ENCODE peak calls at places on chromosomes 13 and 19, in five cellular contexts. One of them, this sample, is unnamed.
A peak's percentile ranks its signal among the peaks of the same experiment; 100 is the strongest.

GRCh38 chr13:103328899-103329298 is 262.7 kb upstream of the SLC10A2 start:
- DNase-seq in naive thymus-derived CD8-positive, alpha-beta T cell: no peak
- DNase-seq in activated CD8-positive, alpha-beta T cell treated with anti-CD3 and anti-CD28 coated beads for 36 hours: no peak
- DNase-seq in endothelial cell: no peak
- DNase-seq in GM03348: no peak
- DNase-seq in this sample: no peak

GRCh38 chr19:1168877-1169791 is 4.9 kb downstream of the SBNO2 start:
- DNase-seq in naive thymus-derived CD8-positive, alpha-beta T cell: no peak
- DNase-seq in activated CD8-positive, alpha-beta T cell treated with anti-CD3 and anti-CD28 coated beads for 36 hours: no peak
- DNase-seq in endothelial cell: no peak
- DNase-seq in GM03348: peak; percentile 56
- DNase-seq in this sample: peak; percentile 70

GRCh38 chr19:19468424-19469050 is 46.8 kb downstream of the TSSK6 start:
- DNase-seq in naive thymus-derived CD8-positive, alpha-beta T cell: no peak
- DNase-seq in activated CD8-positive, alpha-beta T cell treated with anti-CD3 and anti-CD28 coated beads for 36 hours: no peak
- DNase-seq in endothelial cell: no peak
- DNase-seq in GM03348: no peak
- DNase-seq in this sample: no peak

GRCh38 chr13:23578411-23579071 is 8.3 kb downstream of the TNFRSF19 start:
- DNase-seq in naive thymus-derived CD8-positive, alpha-beta T cell: no peak
- DNase-seq in activated CD8-positive, alpha-beta T cell treated with anti-CD3 and anti-CD28 coated beads for 36 hours: peak; percentile 72
- DNase-seq in endothelial cell: peak; percentile 70
- DNase-seq in GM03348: peak; percentile 86
- DNase-seq in this sample: peak; percentile 88

GRCh38 chr19:38851622-38852230 is 1.9 kb upstream of the HNRNPL start:
- DNase-seq in naive thymus-derived CD8-positive, alpha-beta T cell: peak; percentile 81
- DNase-seq in activated CD8-positive, alpha-beta T cell treated with anti-CD3 and anti-CD28 coated beads for 36 hours: peak; percentile 94
- DNase-seq in endothelial cell: peak; percentile 95
- DNase-seq in GM03348: peak; percentile 93
- DNase-seq in this sample: peak; percentile 98

GRCh38 chr19:44974809-44975347 is 19.7 kb downstream of the CLPTM1 start:
- DNase-seq in naive thymus-derived CD8-positive, alpha-beta T cell: no peak
- DNase-seq in activated CD8-positive, alpha-beta T cell treated with anti-CD3 and anti-CD28 coated beads for 36 hours: no peak
- DNase-seq in endothelial cell: no peak
- DNase-seq in GM03348: no peak
- DNase-seq in this sample: no peak

GRCh38 chr19:16820056-16820455 is 9.1 kb upstream of the SIN3B start:
- DNase-seq in naive thymus-derived CD8-positive, alpha-beta T cell: no peak
- DNase-seq in activated CD8-positive, alpha-beta T cell treated with anti-CD3 and anti-CD28 coated beads for 36 hours: no peak
- DNase-seq in endothelial cell: no peak
- DNase-seq in GM03348: no peak
- DNase-seq in this sample: no peak

GRCh38 chr13:40793339-40793738 is 3.9 kb downstream of the SLC25A15 start:
- DNase-seq in naive thymus-derived CD8-positive, alpha-beta T cell: no peak
- DNase-seq in activated CD8-positive, alpha-beta T cell treated with anti-CD3 and anti-CD28 coated beads for 36 hours: no peak
- DNase-seq in endothelial cell: no peak
- DNase-seq in GM03348: no peak
- DNase-seq in this sample: no peak

GRCh38 chr19:46728693-46729339 is 11.9 kb upstream of the PRKD2 start:
- DNase-seq in naive thymus-derived CD8-positive, alpha-beta T cell: peak; percentile 84
- DNase-seq in activated CD8-positive, alpha-beta T cell treated with anti-CD3 and anti-CD28 coated beads for 36 hours: peak; percentile 88
- DNase-seq in endothelial cell: peak; percentile 89
- DNase-seq in GM03348: peak; percentile 89
- DNase-seq in this sample: peak; percentile 84

GRCh38 chr13:94601446-94602431 is at the start of gene GPR180:
- DNase-seq in naive thymus-derived CD8-positive, alpha-beta T cell: peak; percentile 81
- DNase-seq in activated CD8-positive, alpha-beta T cell treated with anti-CD3 and anti-CD28 coated beads for 36 hours: peak; percentile 97
- DNase-seq in endothelial cell: peak; percentile 87
- DNase-seq in GM03348: peak; percentile 98
- DNase-seq in this sample: peak; percentile 95

GRCh38 chr19:47598407-47599349 is 10.3 kb upstream of the BICRA start:
- DNase-seq in naive thymus-derived CD8-positive, alpha-beta T cell: no peak
- DNase-seq in activated CD8-positive, alpha-beta T cell treated with anti-CD3 and anti-CD28 coated beads for 36 hours: no peak
- DNase-seq in endothelial cell: no peak
- DNase-seq in GM03348: peak; percentile 93
- DNase-seq in this sample: no peak

GRCh38 chr19:8616861-8617260 is 6.3 kb upstream of the ADAMTS10 start:
- DNase-seq in naive thymus-derived CD8-positive, alpha-beta T cell: no peak
- DNase-seq in activated CD8-positive, alpha-beta T cell treated with anti-CD3 and anti-CD28 coated beads for 36 hours: no peak
- DNase-seq in endothelial cell: no peak
- DNase-seq in GM03348: no peak
- DNase-seq in this sample: no peak

GRCh38 chr13:40319699-40320586 is 346.5 kb downstream of the FOXO1 start:
- DNase-seq in naive thymus-derived CD8-positive, alpha-beta T cell: no peak
- DNase-seq in activated CD8-positive, alpha-beta T cell treated with anti-CD3 and anti-CD28 coated beads for 36 hours: peak; percentile 43
- DNase-seq in endothelial cell: no peak
- DNase-seq in GM03348: no peak
- DNase-seq in this sample: no peak

GRCh38 chr19:39370735-39371134 is 20.2 kb downstream of the PAF1 start:
- DNase-seq in naive thymus-derived CD8-positive, alpha-beta T cell: no peak
- DNase-seq in activated CD8-positive, alpha-beta T cell treated with anti-CD3 and anti-CD28 coated beads for 36 hours: no peak
- DNase-seq in endothelial cell: no peak
- DNase-seq in GM03348: no peak
- DNase-seq in this sample: no peak

GRCh38 chr13:21075303-21076264 is 14.2 kb upstream of the LATS2 start:
- DNase-seq in naive thymus-derived CD8-positive, alpha-beta T cell: no peak
- DNase-seq in activated CD8-positive, alpha-beta T cell treated with anti-CD3 and anti-CD28 coated beads for 36 hours: peak; percentile 39
- DNase-seq in endothelial cell: peak; percentile 75
- DNase-seq in GM03348: peak; percentile 31
- DNase-seq in this sample: peak; percentile 77

GRCh38 chr19:12773571-12773970 is 1.8 kb downstream of the HOOK2 start:
- DNase-seq in naive thymus-derived CD8-positive, alpha-beta T cell: no peak
- DNase-seq in activated CD8-positive, alpha-beta T cell treated with anti-CD3 and anti-CD28 coated beads for 36 hours: no peak
- DNase-seq in endothelial cell: no peak
- DNase-seq in GM03348: no peak
- DNase-seq in this sample: no peak

GRCh38 chr13:113819341-113819730 is 44.5 kb downstream of the GAS6 start:
- DNase-seq in naive thymus-derived CD8-positive, alpha-beta T cell: no peak
- DNase-seq in activated CD8-positive, alpha-beta T cell treated with anti-CD3 and anti-CD28 coated beads for 36 hours: no peak
- DNase-seq in endothelial cell: no peak
- DNase-seq in GM03348: no peak
- DNase-seq in this sample: no peak

GRCh38 chr13:30832845-30833332 is 73.2 kb upstream of the MEDAG start:
- DNase-seq in naive thymus-derived CD8-positive, alpha-beta T cell: no peak
- DNase-seq in activated CD8-positive, alpha-beta T cell treated with anti-CD3 and anti-CD28 coated beads for 36 hours: peak; percentile 85
- DNase-seq in endothelial cell: no peak
- DNase-seq in GM03348: no peak
- DNase-seq in this sample: no peak

GRCh38 chr19:54114340-54114826 is 1.1 kb downstream of the TFPT start:
- DNase-seq in naive thymus-derived CD8-positive, alpha-beta T cell: peak; percentile 40
- DNase-seq in activated CD8-positive, alpha-beta T cell treated with anti-CD3 and anti-CD28 coated beads for 36 hours: peak; percentile 79
- DNase-seq in endothelial cell: peak; percentile 45
- DNase-seq in GM03348: peak; percentile 42
- DNase-seq in this sample: peak; percentile 73